ENCODE peak calls at places on chromosome 21, in ten cellular contexts. One of them, this sample, is unnamed.

GRCh38 chr21:31187499-31187898 is 149.2 kb upstream of the KRTAP19-8 start:
- DNase-seq in cardiac muscle cell: no peak
- DNase-seq in fibroblast of mammary gland: no peak
- DNase-seq in heart right ventricle: no peak
- DNase-seq in psoas muscle: no peak
- DNase-seq in pancreas: no peak
- DNase-seq in esophagus squamous epithelium: no peak
- DNase-seq in AG04450: no peak
- DNase-seq in progenitor cell of endocrine pancreas: no peak
- DNase-seq in heart left ventricle: no peak
- DNase-seq in this sample: no peak

GRCh38 chr21:34962586-34963222 is 86.4 kb downstream of the RUNX1 start:
- DNase-seq in cardiac muscle cell: no peak
- DNase-seq in fibroblast of mammary gland: no peak
- DNase-seq in heart right ventricle: no peak
- DNase-seq in psoas muscle: no peak
- DNase-seq in pancreas: no peak
- DNase-seq in esophagus squamous epithelium: no peak
- DNase-seq in AG04450: no peak
- DNase-seq in progenitor cell of endocrine pancreas: no peak
- DNase-seq in heart left ventricle: no peak
- DNase-seq in this sample: no peak

GRCh38 chr21:35178812-35179211 is 129.7 kb upstream of the RUNX1 start:
- DNase-seq in cardiac muscle cell: no peak
- DNase-seq in fibroblast of mammary gland: peak
- DNase-seq in heart right ventricle: no peak
- DNase-seq in psoas muscle: no peak
- DNase-seq in pancreas: no peak
- DNase-seq in esophagus squamous epithelium: no peak
- DNase-seq in AG04450: no peak
- DNase-seq in progenitor cell of endocrine pancreas: no peak
- DNase-seq in heart left ventricle: no peak
- DNase-seq in this sample: no peak

GRCh38 chr21:34027727-34028461 is 45.5 kb upstream of the MRPS6 start:
- DNase-seq in cardiac muscle cell: no peak
- DNase-seq in fibroblast of mammary gland: no peak
- DNase-seq in heart right ventricle: no peak
- DNase-seq in psoas muscle: no peak
- DNase-seq in pancreas: no peak
- DNase-seq in esophagus squamous epithelium: no peak
- DNase-seq in AG04450: no peak
- DNase-seq in progenitor cell of endocrine pancreas: no peak
- DNase-seq in heart left ventricle: no peak
- DNase-seq in this sample: no peak

GRCh38 chr21:34730194-34730593 is 61.4 kb downstream of the CLIC6 start:
- DNase-seq in cardiac muscle cell: no peak
- DNase-seq in fibroblast of mammary gland: no peak
- DNase-seq in heart right ventricle: no peak
- DNase-seq in psoas muscle: no peak
- DNase-seq in pancreas: no peak
- DNase-seq in esophagus squamous epithelium: no peak
- DNase-seq in AG04450: no peak
- DNase-seq in progenitor cell of endocrine pancreas: no peak
- DNase-seq in heart left ventricle: no peak
- DNase-seq in this sample: no peak

GRCh38 chr21:33067457-33067856 is 2.5 kb upstream of the OLIG1 start:
- DNase-seq in cardiac muscle cell: no peak
- DNase-seq in fibroblast of mammary gland: no peak
- DNase-seq in heart right ventricle: no peak
- DNase-seq in psoas muscle: no peak
- DNase-seq in pancreas: no peak
- DNase-seq in esophagus squamous epithelium: no peak
- DNase-seq in AG04450: no peak
- DNase-seq in progenitor cell of endocrine pancreas: no peak
- DNase-seq in heart left ventricle: no peak
- DNase-seq in this sample: no peak

GRCh38 chr21:25925936-25926335 is 191.2 kb downstream of the GABPA start:
- DNase-seq in cardiac muscle cell: no peak
- DNase-seq in fibroblast of mammary gland: peak
- DNase-seq in heart right ventricle: no peak
- DNase-seq in psoas muscle: no peak
- DNase-seq in pancreas: no peak
- DNase-seq in esophagus squamous epithelium: no peak
- DNase-seq in AG04450: no peak
- DNase-seq in progenitor cell of endocrine pancreas: no peak
- DNase-seq in heart left ventricle: peak
- DNase-seq in this sample: peak

GRCh38 chr21:26795866-26796329 is 49.3 kb downstream of the ADAMTS1 start:
- DNase-seq in cardiac muscle cell: no peak
- DNase-seq in fibroblast of mammary gland: peak
- DNase-seq in heart right ventricle: no peak
- DNase-seq in psoas muscle: no peak
- DNase-seq in pancreas: no peak
- DNase-seq in esophagus squamous epithelium: no peak
- DNase-seq in AG04450: peak
- DNase-seq in progenitor cell of endocrine pancreas: no peak
- DNase-seq in heart left ventricle: peak
- DNase-seq in this sample: peak

GRCh38 chr21:16891821-16892220 is 621.0 kb upstream of the CXADR start:
- DNase-seq in cardiac muscle cell: no peak
- DNase-seq in fibroblast of mammary gland: peak
- DNase-seq in heart right ventricle: no peak
- DNase-seq in psoas muscle: no peak
- DNase-seq in pancreas: no peak
- DNase-seq in esophagus squamous epithelium: no peak
- DNase-seq in AG04450: peak
- DNase-seq in progenitor cell of endocrine pancreas: no peak
- DNase-seq in heart left ventricle: no peak
- DNase-seq in this sample: no peak

DNA sequence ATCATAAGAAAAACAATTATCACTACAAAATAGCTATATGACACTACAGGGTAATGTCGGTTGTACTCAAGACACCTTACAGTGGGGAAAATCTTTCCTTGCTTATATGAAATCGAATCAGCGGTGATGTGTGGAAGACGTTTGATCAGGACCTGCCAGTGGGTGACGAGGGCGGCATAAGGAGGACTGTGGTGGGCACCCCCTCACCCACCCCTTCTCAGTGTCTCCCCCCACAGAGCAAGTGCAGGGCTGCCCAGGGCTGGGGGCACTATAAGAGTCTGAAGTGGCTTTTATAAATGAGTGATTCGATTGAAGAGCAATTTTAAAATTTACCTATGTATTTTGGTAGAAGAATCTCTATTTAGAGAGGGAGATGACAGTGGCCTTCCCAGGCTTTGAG is 35.8 kb downstream of the CRYAA start:
- DNase-seq in cardiac muscle cell: no peak
- DNase-seq in fibroblast of mammary gland: no peak
- DNase-seq in heart right ventricle: no peak
- DNase-seq in psoas muscle: no peak
- DNase-seq in pancreas: no peak
- DNase-seq in esophagus squamous epithelium: no peak
- DNase-seq in AG04450: no peak
- DNase-seq in progenitor cell of endocrine pancreas: peak
- DNase-seq in heart left ventricle: no peak
- DNase-seq in this sample: no peak
- TF ChIP-seq CTCF in cardiac muscle cell: no peak
- TF ChIP-seq CTCF in fibroblast of mammary gland: no peak
- TF ChIP-seq CTCF in heart right ventricle: no peak
- TF ChIP-seq CTCF in psoas muscle: no peak
- TF ChIP-seq CTCF in pancreas: no peak
- TF ChIP-seq CTCF in esophagus squamous epithelium: no peak
- TF ChIP-seq CTCF in AG04450: no peak
- TF ChIP-seq CTCF in progenitor cell of endocrine pancreas: no peak
- TF ChIP-seq CTCF in heart left ventricle: no peak
- TF ChIP-seq CTCF in this sample: no peak

DNA sequence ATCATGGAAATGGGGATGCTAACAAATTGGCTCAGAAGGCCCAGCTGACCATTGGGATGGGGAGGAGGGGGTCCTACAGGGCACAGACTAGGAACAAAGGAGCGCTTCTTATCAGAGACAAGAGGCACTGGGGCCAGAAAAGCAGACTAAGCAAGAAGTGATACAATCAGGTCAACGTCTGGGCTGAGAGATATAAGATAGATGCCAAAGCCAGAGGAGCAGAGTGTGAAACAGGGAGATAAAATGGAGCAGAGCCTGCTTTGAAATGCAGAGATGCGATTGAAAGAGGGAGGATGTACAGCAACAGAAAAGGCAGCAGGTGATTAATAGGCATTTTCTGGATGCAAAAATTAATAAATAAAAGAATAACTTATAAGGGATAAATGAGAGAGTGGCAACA is 127.5 kb upstream of the SAMSN1 start:
- DNase-seq in cardiac muscle cell: no peak
- DNase-seq in fibroblast of mammary gland: no peak
- DNase-seq in heart right ventricle: no peak
- DNase-seq in psoas muscle: no peak
- DNase-seq in pancreas: no peak
- DNase-seq in esophagus squamous epithelium: no peak
- DNase-seq in AG04450: no peak
- DNase-seq in progenitor cell of endocrine pancreas: no peak
- DNase-seq in heart left ventricle: no peak
- DNase-seq in this sample: no peak
- TF ChIP-seq CTCF in cardiac muscle cell: no peak
- TF ChIP-seq CTCF in fibroblast of mammary gland: no peak
- TF ChIP-seq CTCF in heart right ventricle: no peak
- TF ChIP-seq CTCF in psoas muscle: no peak
- TF ChIP-seq CTCF in pancreas: no peak
- TF ChIP-seq CTCF in esophagus squamous epithelium: no peak
- TF ChIP-seq CTCF in AG04450: no peak
- TF ChIP-seq CTCF in progenitor cell of endocrine pancreas: no peak
- TF ChIP-seq CTCF in heart left ventricle: no peak
- TF ChIP-seq CTCF in this sample: no peak

GRCh38 chr21:15520811-15521643 is 208.8 kb upstream of the USP25 start:
- DNase-seq in cardiac muscle cell: no peak
- DNase-seq in fibroblast of mammary gland: peak
- DNase-seq in heart right ventricle: no peak
- DNase-seq in psoas muscle: no peak
- DNase-seq in pancreas: no peak
- DNase-seq in esophagus squamous epithelium: no peak
- DNase-seq in AG04450: no peak
- DNase-seq in progenitor cell of endocrine pancreas: no peak
- DNase-seq in heart left ventricle: no peak
- DNase-seq in this sample: no peak
- TF ChIP-seq CTCF in cardiac muscle cell: peak
- TF ChIP-seq CTCF in fibroblast of mammary gland: peak
- TF ChIP-seq CTCF in heart right ventricle: no peak
- TF ChIP-seq CTCF in psoas muscle: peak
- TF ChIP-seq CTCF in pancreas: no peak
- TF ChIP-seq CTCF in esophagus squamous epithelium: no peak
- TF ChIP-seq CTCF in AG04450: peak
- TF ChIP-seq CTCF in progenitor cell of endocrine pancreas: peak
- TF ChIP-seq CTCF in heart left ventricle: no peak
- TF ChIP-seq CTCF in this sample: no peak

DNA sequence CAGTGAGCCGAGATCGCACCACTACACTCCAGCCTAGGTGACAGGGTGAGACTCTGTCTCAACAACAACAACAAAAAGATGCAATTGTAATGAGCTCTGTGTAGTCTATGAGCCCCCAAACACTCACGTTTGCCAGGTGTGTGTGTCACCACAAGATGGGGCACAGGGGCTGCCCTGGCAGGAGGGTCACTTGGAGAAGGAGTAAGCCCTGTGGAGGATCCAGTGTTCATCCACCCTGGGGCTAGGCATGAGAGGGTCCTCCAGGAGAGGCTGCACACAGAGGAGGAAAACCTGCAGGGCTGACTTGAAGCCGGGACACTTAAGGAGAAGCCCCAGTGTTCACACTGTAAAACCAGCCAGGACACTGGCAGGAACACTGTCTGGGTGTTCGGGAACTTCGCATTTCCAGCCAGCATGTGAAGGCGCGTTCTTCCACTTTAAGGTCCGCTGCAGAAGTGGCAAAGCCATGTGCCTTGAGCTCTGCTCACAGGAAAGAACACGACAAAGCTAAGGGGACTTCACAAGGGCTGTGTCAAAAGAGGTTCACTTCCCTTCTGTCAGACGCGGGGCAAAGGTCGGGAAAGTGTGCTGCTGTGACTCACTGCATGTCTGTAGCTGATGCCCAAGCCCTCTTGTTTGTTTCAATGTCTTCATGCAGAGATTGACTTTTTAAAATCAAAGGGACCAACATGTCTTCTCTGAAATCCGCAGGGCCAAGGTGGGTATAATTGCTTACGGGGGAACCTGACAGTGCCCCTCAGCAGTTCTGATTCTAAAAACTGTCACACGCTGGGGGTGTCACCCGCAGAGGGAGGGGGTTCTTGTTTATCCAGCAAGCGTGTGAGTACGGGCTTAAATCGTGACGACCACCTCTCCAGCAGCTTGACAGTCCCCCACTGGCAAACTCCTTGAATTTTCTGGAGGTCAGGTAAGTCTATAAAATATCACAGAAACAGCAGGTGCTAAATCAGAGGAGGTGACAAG is 102.8 kb downstream of the RIPK4 start:
- DNase-seq in cardiac muscle cell: peak
- DNase-seq in fibroblast of mammary gland: peak
- DNase-seq in heart right ventricle: no peak
- DNase-seq in psoas muscle: no peak
- DNase-seq in pancreas: no peak
- DNase-seq in esophagus squamous epithelium: no peak
- DNase-seq in AG04450: no peak
- DNase-seq in progenitor cell of endocrine pancreas: no peak
- DNase-seq in heart left ventricle: no peak
- DNase-seq in this sample: no peak
- TF ChIP-seq CTCF in cardiac muscle cell: no peak
- TF ChIP-seq CTCF in fibroblast of mammary gland: no peak
- TF ChIP-seq CTCF in heart right ventricle: no peak
- TF ChIP-seq CTCF in psoas muscle: no peak
- TF ChIP-seq CTCF in pancreas: no peak
- TF ChIP-seq CTCF in esophagus squamous epithelium: no peak
- TF ChIP-seq CTCF in AG04450: no peak
- TF ChIP-seq CTCF in progenitor cell of endocrine pancreas: peak
- TF ChIP-seq CTCF in heart left ventricle: no peak
- TF ChIP-seq CTCF in this sample: no peak